ENCODE peak calls at places on chromosome 4, in seven cellular contexts. One of them, this sample, is unnamed.

GRCh38 chr4:98509641-98510170 is 148.7 kb downstream of the TSPAN5 start:
- DNase-seq in activated B cell treated with CpG ODN at 0.5 μM for 24 hours: no peak
- DNase-seq in B cell: no peak
- DNase-seq in Calu3: no peak
- DNase-seq in A549: no peak
- DNase-seq in fibroblast of lung: no peak
- DNase-seq in hepatocyte: no peak
- DNase-seq in this sample: no peak

GRCh38 chr4:76155979-76156378 is 7.8 kb upstream of the NUP54 start:
- DNase-seq in hepatocyte: no peak
- DNase-seq in B cell: no peak
- DNase-seq in fibroblast of lung: no peak
- DNase-seq in A549: no peak
- DNase-seq in Calu3: no peak
- DNase-seq in activated B cell treated with CpG ODN at 0.5 μM for 24 hours: no peak
- DNase-seq in this sample: no peak

GRCh38 chr4:84965558-84966381 is 720 bp downstream of the WDFY3 start:
- DNase-seq in Calu3: peak; percentile 44
- DNase-seq in fibroblast of lung: no peak
- DNase-seq in A549: peak; percentile 31
- DNase-seq in activated B cell treated with CpG ODN at 0.5 μM for 24 hours: no peak
- DNase-seq in hepatocyte: peak; percentile 82
- DNase-seq in B cell: peak; percentile 53
- DNase-seq in this sample: no peak

GRCh38 chr4:69727412-69727811 is 33.0 kb downstream of the SULT1B1 start:
- DNase-seq in B cell: no peak
- DNase-seq in Calu3: no peak
- DNase-seq in fibroblast of lung: no peak
- DNase-seq in activated B cell treated with CpG ODN at 0.5 μM for 24 hours: no peak
- DNase-seq in hepatocyte: no peak
- DNase-seq in A549: no peak
- DNase-seq in this sample: no peak

GRCh38 chr4:173490817-173491518 is 39.1 kb downstream of the HAND2 start:
- DNase-seq in fibroblast of lung: peak; percentile 91
- DNase-seq in hepatocyte: peak; percentile 59
- DNase-seq in A549: peak; percentile 6
- DNase-seq in B cell: no peak
- DNase-seq in Calu3: peak; percentile 18
- DNase-seq in activated B cell treated with CpG ODN at 0.5 μM for 24 hours: no peak
- DNase-seq in this sample: no peak

GRCh38 chr4:64715741-64716140 is 306.5 kb upstream of the TECRL start:
- DNase-seq in Calu3: no peak
- DNase-seq in hepatocyte: no peak
- DNase-seq in fibroblast of lung: no peak
- DNase-seq in activated B cell treated with CpG ODN at 0.5 μM for 24 hours: no peak
- DNase-seq in A549: no peak
- DNase-seq in B cell: no peak
- DNase-seq in this sample: no peak

GRCh38 chr4:122252584-122252983 is 100.5 kb downstream of the BLTP1 start:
- DNase-seq in A549: no peak
- DNase-seq in Calu3: no peak
- DNase-seq in B cell: no peak
- DNase-seq in activated B cell treated with CpG ODN at 0.5 μM for 24 hours: no peak
- DNase-seq in fibroblast of lung: no peak
- DNase-seq in hepatocyte: no peak
- DNase-seq in this sample: no peak

GRCh38 chr4:123430031-123430430 is 33.4 kb downstream of the SPRY1 start:
- DNase-seq in Calu3: no peak
- DNase-seq in activated B cell treated with CpG ODN at 0.5 μM for 24 hours: no peak
- DNase-seq in A549: no peak
- DNase-seq in fibroblast of lung: no peak
- DNase-seq in hepatocyte: no peak
- DNase-seq in B cell: no peak
- DNase-seq in this sample: no peak

GRCh38 chr4:13355036-13355910 is 128.9 kb downstream of the RAB28 start:
- DNase-seq in A549: no peak
- DNase-seq in Calu3: no peak
- DNase-seq in fibroblast of lung: peak; percentile 89
- DNase-seq in hepatocyte: no peak
- DNase-seq in B cell: no peak
- DNase-seq in activated B cell treated with CpG ODN at 0.5 μM for 24 hours: no peak
- DNase-seq in this sample: no peak

GRCh38 chr4:52956691-52957090 is 94.6 kb downstream of the RASL11B start:
- DNase-seq in Calu3: no peak
- DNase-seq in hepatocyte: no peak
- DNase-seq in activated B cell treated with CpG ODN at 0.5 μM for 24 hours: no peak
- DNase-seq in B cell: no peak
- DNase-seq in fibroblast of lung: peak; percentile 15
- DNase-seq in A549: no peak
- DNase-seq in this sample: no peak

GRCh38 chr4:139686130-139686529 is 20.5 kb downstream of the MGST2 start:
- DNase-seq in Calu3: no peak
- DNase-seq in A549: no peak
- DNase-seq in hepatocyte: no peak
- DNase-seq in fibroblast of lung: no peak
- DNase-seq in activated B cell treated with CpG ODN at 0.5 μM for 24 hours: no peak
- DNase-seq in B cell: no peak
- DNase-seq in this sample: no peak

GRCh38 chr4:134471569-134471968 is 270.0 kb upstream of the PABPC4L start:
- DNase-seq in A549: no peak
- DNase-seq in fibroblast of lung: no peak
- DNase-seq in hepatocyte: no peak
- DNase-seq in activated B cell treated with CpG ODN at 0.5 μM for 24 hours: no peak
- DNase-seq in Calu3: no peak
- DNase-seq in B cell: no peak
- DNase-seq in this sample: no peak

GRCh38 chr4:134465417-134465816 is 263.8 kb upstream of the PABPC4L start:
- DNase-seq in A549: no peak
- DNase-seq in activated B cell treated with CpG ODN at 0.5 μM for 24 hours: no peak
- DNase-seq in B cell: no peak
- DNase-seq in fibroblast of lung: no peak
- DNase-seq in Calu3: no peak
- DNase-seq in hepatocyte: no peak
- DNase-seq in this sample: no peak

DNA sequence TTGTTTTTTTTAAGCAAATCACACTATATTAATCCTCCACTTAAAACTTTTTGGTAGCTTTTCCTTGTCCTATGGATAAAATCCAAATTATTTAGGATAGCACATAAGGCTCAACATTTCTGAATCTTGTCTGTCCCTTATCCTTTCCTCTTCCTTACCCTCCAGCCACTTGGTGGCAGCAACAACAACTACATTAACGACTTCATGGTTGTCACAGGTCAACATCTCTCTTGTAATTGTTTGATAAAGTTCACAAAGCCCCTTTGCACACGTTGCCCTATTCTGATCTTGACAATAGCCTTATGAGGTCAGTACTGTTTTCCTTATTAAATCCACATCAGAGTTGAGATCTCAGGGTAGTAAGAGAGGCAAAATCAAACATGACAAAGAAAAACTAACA is 269.0 kb upstream of the PABPC4L start:
- DNase-seq in activated B cell treated with CpG ODN at 0.5 μM for 24 hours: no peak
- DNase-seq in fibroblast of lung: peak; percentile 0
- DNase-seq in A549: no peak
- DNase-seq in hepatocyte: peak; percentile 25
- DNase-seq in B cell: no peak
- DNase-seq in Calu3: peak; percentile 24
- DNase-seq in this sample: no peak
- TF ChIP-seq CTCF in activated B cell treated with CpG ODN at 0.5 μM for 24 hours: no peak
- TF ChIP-seq CTCF in fibroblast of lung: no peak
- TF ChIP-seq CTCF in A549: no peak
- TF ChIP-seq CTCF in hepatocyte: peak; percentile 52
- TF ChIP-seq CTCF in B cell: no peak
- TF ChIP-seq CTCF in Calu3: no peak
- TF ChIP-seq CTCF in this sample: no peak

GRCh38 chr4:108742451-108742850 is 20.4 kb downstream of the ETNPPL start:
- DNase-seq in A549: no peak
- DNase-seq in fibroblast of lung: no peak
- DNase-seq in Calu3: no peak
- DNase-seq in B cell: no peak
- DNase-seq in activated B cell treated with CpG ODN at 0.5 μM for 24 hours: no peak
- DNase-seq in hepatocyte: no peak
- DNase-seq in this sample: no peak

GRCh38 chr4:108744307-108744706 is 18.5 kb downstream of the ETNPPL start:
- DNase-seq in activated B cell treated with CpG ODN at 0.5 μM for 24 hours: no peak
- DNase-seq in A549: no peak
- DNase-seq in hepatocyte: no peak
- DNase-seq in Calu3: no peak
- DNase-seq in B cell: no peak
- DNase-seq in fibroblast of lung: no peak
- DNase-seq in this sample: no peak

GRCh38 chr4:108738307-108738706 is 24.5 kb downstream of the ETNPPL start:
- DNase-seq in Calu3: no peak
- DNase-seq in fibroblast of lung: no peak
- DNase-seq in B cell: no peak
- DNase-seq in A549: no peak
- DNase-seq in activated B cell treated with CpG ODN at 0.5 μM for 24 hours: no peak
- DNase-seq in hepatocyte: no peak
- DNase-seq in this sample: no peak

GRCh38 chr4:108743021-108743420 is 19.8 kb downstream of the ETNPPL start:
- DNase-seq in Calu3: no peak
- DNase-seq in hepatocyte: no peak
- DNase-seq in fibroblast of lung: no peak
- DNase-seq in B cell: no peak
- DNase-seq in A549: no peak
- DNase-seq in activated B cell treated with CpG ODN at 0.5 μM for 24 hours: no peak
- DNase-seq in this sample: no peak
- TF ChIP-seq CTCF in Calu3: no peak
- TF ChIP-seq CTCF in hepatocyte: no peak
- TF ChIP-seq CTCF in fibroblast of lung: no peak
- TF ChIP-seq CTCF in B cell: no peak
- TF ChIP-seq CTCF in A549: no peak
- TF ChIP-seq CTCF in activated B cell treated with CpG ODN at 0.5 μM for 24 hours: no peak
- TF ChIP-seq CTCF in this sample: no peak

GRCh38 chr4:74968456-74969164 is 35.7 kb downstream of the PARM1 start:
- DNase-seq in hepatocyte: no peak
- DNase-seq in A549: no peak
- DNase-seq in activated B cell treated with CpG ODN at 0.5 μM for 24 hours: no peak
- DNase-seq in fibroblast of lung: no peak
- DNase-seq in Calu3: no peak
- DNase-seq in B cell: no peak
- DNase-seq in this sample: no peak

GRCh38 chr4:74970577-74970976 is 37.7 kb downstream of the PARM1 start:
- DNase-seq in activated B cell treated with CpG ODN at 0.5 μM for 24 hours: no peak
- DNase-seq in hepatocyte: no peak
- DNase-seq in B cell: no peak
- DNase-seq in Calu3: no peak
- DNase-seq in A549: no peak
- DNase-seq in fibroblast of lung: no peak
- DNase-seq in this sample: no peak

GRCh38 chr4:74967324-74967723 is 34.4 kb downstream of the PARM1 start:
- DNase-seq in B cell: no peak
- DNase-seq in hepatocyte: no peak
- DNase-seq in Calu3: no peak
- DNase-seq in activated B cell treated with CpG ODN at 0.5 μM for 24 hours: no peak
- DNase-seq in A549: no peak
- DNase-seq in fibroblast of lung: no peak
- DNase-seq in this sample: no peak

GRCh38 chr4:74975082-74975481 is 42.2 kb downstream of the PARM1 start:
- DNase-seq in Calu3: no peak
- DNase-seq in B cell: no peak
- DNase-seq in fibroblast of lung: no peak
- DNase-seq in hepatocyte: no peak
- DNase-seq in A549: no peak
- DNase-seq in activated B cell treated with CpG ODN at 0.5 μM for 24 hours: no peak
- DNase-seq in this sample: no peak

DNA sequence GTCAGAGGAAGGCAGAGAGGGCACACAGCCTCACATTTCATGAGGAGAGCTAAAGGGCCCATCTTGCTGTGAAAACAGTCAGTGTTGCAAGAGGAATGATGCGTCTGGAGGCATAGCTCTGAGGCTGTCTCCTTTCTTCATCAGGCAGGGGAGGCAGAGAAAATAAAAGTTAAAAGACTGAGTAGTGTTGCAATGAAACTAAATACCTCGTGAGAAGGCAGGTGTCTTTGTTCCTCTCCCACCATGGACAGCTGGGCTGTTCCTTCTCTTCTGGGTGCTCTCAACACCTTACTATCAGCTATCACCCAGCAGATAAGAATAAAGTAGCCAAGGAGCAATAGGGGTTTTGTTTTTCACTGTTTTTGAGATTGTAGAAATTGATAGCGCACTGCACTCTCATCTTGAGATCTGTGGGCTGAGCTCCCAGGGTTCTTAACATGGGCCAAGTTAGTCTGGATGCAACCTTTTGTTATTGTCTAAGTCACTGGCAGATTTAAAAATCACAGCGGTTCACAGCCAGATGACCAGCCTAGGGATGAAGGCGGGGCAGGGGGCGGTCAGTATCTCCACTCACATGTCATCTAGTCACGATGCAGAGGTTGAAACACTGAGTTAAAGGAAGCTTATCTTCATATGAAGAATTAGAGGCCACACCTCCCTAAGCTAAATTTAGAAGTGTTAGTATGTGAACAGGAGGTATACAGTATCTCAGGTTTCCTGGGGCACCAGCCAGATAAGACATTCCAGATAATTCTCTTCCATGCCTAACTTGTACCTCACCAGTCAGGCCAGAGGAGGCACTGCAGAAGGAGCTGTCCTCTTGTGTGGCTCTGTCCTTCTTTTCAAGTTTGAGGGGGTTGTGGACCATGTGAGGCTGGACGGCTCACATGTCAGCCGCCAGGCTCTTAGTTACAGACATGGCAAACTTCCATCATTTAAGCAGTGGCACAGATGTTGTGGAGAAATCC is 36.9 kb downstream of the PARM1 start:
- DNase-seq in Calu3: no peak
- DNase-seq in hepatocyte: peak; percentile 76
- DNase-seq in A549: peak; percentile 1
- DNase-seq in activated B cell treated with CpG ODN at 0.5 μM for 24 hours: no peak
- DNase-seq in fibroblast of lung: no peak
- DNase-seq in B cell: no peak
- DNase-seq in this sample: no peak
- TF ChIP-seq CTCF in Calu3: no peak
- TF ChIP-seq CTCF in hepatocyte: peak; percentile 44
- TF ChIP-seq CTCF in A549: no peak
- TF ChIP-seq CTCF in activated B cell treated with CpG ODN at 0.5 μM for 24 hours: no peak
- TF ChIP-seq CTCF in fibroblast of lung: no peak
- TF ChIP-seq CTCF in B cell: no peak
- TF ChIP-seq CTCF in this sample: no peak

DNA sequence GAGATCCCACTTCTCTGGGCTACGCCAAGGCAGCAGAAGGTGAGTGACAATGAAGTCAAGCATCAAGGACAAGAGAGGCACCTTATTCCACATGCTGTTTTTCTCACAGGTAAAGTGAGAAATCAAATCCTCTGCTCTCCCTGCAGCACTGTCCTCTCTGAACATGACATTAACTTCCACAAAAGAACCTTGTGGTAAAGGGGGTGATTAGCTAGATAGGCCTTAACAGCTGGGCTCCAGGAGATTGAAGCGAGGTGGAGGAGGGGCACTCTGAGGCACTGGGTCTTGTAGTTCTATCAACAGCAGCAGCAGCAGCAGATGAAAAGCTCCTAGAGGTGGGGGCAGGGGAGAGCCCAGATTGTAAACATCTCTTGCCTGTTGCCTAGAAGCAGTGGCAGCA is 96.8 kb upstream of the CXXC4 start:
- DNase-seq in activated B cell treated with CpG ODN at 0.5 μM for 24 hours: no peak
- DNase-seq in B cell: no peak
- DNase-seq in Calu3: no peak
- DNase-seq in fibroblast of lung: peak; percentile 29
- DNase-seq in A549: no peak
- DNase-seq in hepatocyte: peak; percentile 59
- DNase-seq in this sample: no peak
- TF ChIP-seq CTCF in activated B cell treated with CpG ODN at 0.5 μM for 24 hours: no peak
- TF ChIP-seq CTCF in B cell: no peak
- TF ChIP-seq CTCF in Calu3: no peak
- TF ChIP-seq CTCF in fibroblast of lung: no peak
- TF ChIP-seq CTCF in A549: no peak
- TF ChIP-seq CTCF in hepatocyte: no peak
- TF ChIP-seq CTCF in this sample: no peak